ENCODE peak calls at places on chromosomes 11 and 22, in four cellular contexts. C, F, X and A are unnamed samples.

GRCh38 chr22:43745783-43746356 is 66.2 kb downstream of the EFCAB6 start:
- DNase-seq in C (no peak), F (no peak), X (no peak), A (no peak)

GRCh38 chr22:48943567-48944432 is 883.9 kb downstream of the BRD1 start:
- DNase-seq in C (peak; percentile 72), F (no peak), X (peak; percentile 59), A (no peak)

GRCh38 chr11:128190312-128190711 is 397.0 kb downstream of the ETS1 start:
- DNase-seq in C (no peak), F (no peak), X (no peak), A (no peak)

GRCh38 chr11:12118940-12119339 is 8.6 kb downstream of the MICAL2 start:
- DNase-seq in C (no peak), F (no peak), X (no peak), A (no peak)

GRCh38 chr11:101003468-101003867 is 126.1 kb downstream of the PGR start:
- DNase-seq in C (peak; percentile 13), F (no peak), X (no peak), A (no peak)

GRCh38 chr11:2765491-2765890 is 65.7 kb upstream of the KCNQ1OT1 start:
- DNase-seq in C (no peak), F (no peak), X (no peak), A (no peak)

GRCh38 chr11:86941871-86942208 is 13.4 kb downstream of the FZD4 start:
- DNase-seq in C (no peak), F (no peak), X (no peak), A (no peak)

GRCh38 chr22:36409911-36410756 is 22.4 kb upstream of the MYH9 start:
- DNase-seq in C (peak; percentile 99), F (no peak), X (peak; percentile 51), A (peak; percentile 40)

GRCh38 chr11:134124660-134125451 is 56.0 kb downstream of the JAM3 start:
- DNase-seq in C (peak; percentile 75), F (no peak), X (peak; percentile 69), A (peak; percentile 66)

GRCh38 chr22:46866591-46866990 is 104.1 kb downstream of the TBC1D22A start:
- DNase-seq in C (peak; percentile 30), F (no peak), X (no peak), A (no peak)

GRCh38 chr11:19345519-19345847 is 104.7 kb upstream of the E2F8 start:
- DNase-seq in C (peak; percentile 26), F (no peak), X (peak; percentile 45), A (peak; percentile 66)

GRCh38 chr11:70476669-70477068 is 78.3 kb downstream of the CTTN start:
- DNase-seq in C (no peak), F (no peak), X (no peak), A (no peak)

GRCh38 chr22:24768537-24769374 is 5.8 kb downstream of the PIWIL3 start:
- DNase-seq in C (peak; percentile 72), F (no peak), X (peak; percentile 51), A (peak; percentile 59)

GRCh38 chr11:134068829-134069425 is at the start of gene JAM3:
- DNase-seq in C (peak; percentile 97), F (peak; percentile 92), X (peak; percentile 96), A (peak; percentile 96)

GRCh38 chr11:134801526-134801925 is 389.5 kb upstream of the B3GAT1 start:
- DNase-seq in C (no peak), F (no peak), X (no peak), A (no peak)

GRCh38 chr11:92122561-92122960 is 102.1 kb upstream of the FAT3 start:
- DNase-seq in C (no peak), F (no peak), X (no peak), A (no peak)

GRCh38 chr22:42280140-42280539 is 9.7 kb upstream of the TCF20 start:
- DNase-seq in C (no peak), F (no peak), X (no peak), A (no peak)

GRCh38 chr22:22920910-22921550 is 33.4 kb downstream of the IGLL5 start:
- DNase-seq in C (no peak), F (no peak), X (no peak), A (no peak)

GRCh38 chr11:363948-364761 is 5.1 kb upstream of the B4GALNT4 start:
- DNase-seq in C (no peak), F (peak; percentile 34), X (no peak), A (no peak)

GRCh38 chr11:59247535-59248227 is 35.0 kb upstream of the MPEG1 start:
- DNase-seq in C (no peak), F (no peak), X (no peak), A (no peak)

GRCh38 chr11:60288531-60288930 is 8.1 kb downstream of the MS4A4A start:
- DNase-seq in C (no peak), F (no peak), X (no peak), A (no peak)

GRCh38 chr22:45688606-45689080 is 17.0 kb downstream of the ATXN10 start:
- DNase-seq in C (no peak), F (no peak), X (no peak), A (no peak)

GRCh38 chr22:37623075-37624016 is 14.7 kb downstream of the GGA1 start:
- DNase-seq in C (peak; percentile 84), F (peak; percentile 57), X (peak; percentile 50), A (no peak)

GRCh38 chr11:115501895-115502589 is 2.2 kb downstream of the CADM1 start:
- DNase-seq in C (peak; percentile 24), F (no peak), X (peak; percentile 23), A (peak; percentile 5)

GRCh38 chr11:69799582-69799981 is 19.6 kb downstream of the FGF3 start:
- DNase-seq in C (peak; percentile 81), F (no peak), X (no peak), A (no peak)

GRCh38 chr11:30758946-30759501 is 172.9 kb upstream of the MPPED2 start:
- DNase-seq in C (no peak), F (no peak), X (no peak), A (no peak)

GRCh38 chr11:36347384-36347906 is 51.4 kb downstream of the PRR5L start:
- DNase-seq in C (no peak), F (no peak), X (no peak), A (no peak)

GRCh38 chr11:60485987-60486386 is 6.6 kb upstream of the MS4A12 start:
- DNase-seq in C (peak; percentile 38), F (no peak), X (no peak), A (no peak)